ENCODE peak calls at places on chromosomes 13 and 19, in four cellular contexts. N is brain microvascular endothelial cell, Z is HL-60, J is B cell. M is an unnamed sample.

GRCh38 chr13:43235028-43235427 is 211.6 kb downstream of the DNAJC15 start:
- DNase-seq in N (no peak), Z (no peak), J (no peak), M (no peak)

GRCh38 chr13:101700598-101700997 is 248.1 kb downstream of the ITGBL1 start:
- DNase-seq in N (peak), Z (no peak), J (no peak), M (no peak)

GRCh38 chr19:658916-659839 is 3.8 kb downstream of the RNF126 start:
- DNase-seq in N (peak), Z (no peak), J (no peak), M (no peak)

GRCh38 chr19:57803594-57804325 is 11.0 kb downstream of the ZNF552 start:
- DNase-seq in N (peak), Z (no peak), J (no peak), M (peak)

GRCh38 chr19:3698386-3698950 is 1.8 kb downstream of the PIP5K1C start:
- DNase-seq in N (no peak), Z (no peak), J (peak), M (no peak)

GRCh38 chr13:84574851-84575250 is 692.6 kb upstream of the SLITRK1 start:
- DNase-seq in N (peak), Z (no peak), J (no peak), M (no peak)

GRCh38 chr13:22187329-22187728 is 516.5 kb downstream of the FGF9 start:
- DNase-seq in N (no peak), Z (no peak), J (no peak), M (no peak)

GRCh38 chr19:53795019-53795418 is 29.1 kb downstream of the NLRP12 start:
- DNase-seq in N (no peak), Z (no peak), J (no peak), M (no peak)

GRCh38 chr19:48059331-48059730 is 15.5 kb upstream of the CABP5 start:
- DNase-seq in N (no peak), Z (no peak), J (no peak), M (no peak)

GRCh38 chr13:63184693-63185092 is 1769.0 kb upstream of the PCDH20 start:
- DNase-seq in N (peak), Z (no peak), J (no peak), M (peak)

GRCh38 chr13:60617863-60618733 is 221.1 kb downstream of the TDRD3 start:
- DNase-seq in N (peak), Z (no peak), J (no peak), M (no peak)

GRCh38 chr13:112648101-112648500 is 41.7 kb upstream of the ATP11A start:
- DNase-seq in N (no peak), Z (no peak), J (no peak), M (no peak)

GRCh38 chr13:32390048-32390447 is 37.9 kb downstream of the N4BP2L1 start:
- DNase-seq in N (no peak), Z (no peak), J (no peak), M (no peak)

DNA sequence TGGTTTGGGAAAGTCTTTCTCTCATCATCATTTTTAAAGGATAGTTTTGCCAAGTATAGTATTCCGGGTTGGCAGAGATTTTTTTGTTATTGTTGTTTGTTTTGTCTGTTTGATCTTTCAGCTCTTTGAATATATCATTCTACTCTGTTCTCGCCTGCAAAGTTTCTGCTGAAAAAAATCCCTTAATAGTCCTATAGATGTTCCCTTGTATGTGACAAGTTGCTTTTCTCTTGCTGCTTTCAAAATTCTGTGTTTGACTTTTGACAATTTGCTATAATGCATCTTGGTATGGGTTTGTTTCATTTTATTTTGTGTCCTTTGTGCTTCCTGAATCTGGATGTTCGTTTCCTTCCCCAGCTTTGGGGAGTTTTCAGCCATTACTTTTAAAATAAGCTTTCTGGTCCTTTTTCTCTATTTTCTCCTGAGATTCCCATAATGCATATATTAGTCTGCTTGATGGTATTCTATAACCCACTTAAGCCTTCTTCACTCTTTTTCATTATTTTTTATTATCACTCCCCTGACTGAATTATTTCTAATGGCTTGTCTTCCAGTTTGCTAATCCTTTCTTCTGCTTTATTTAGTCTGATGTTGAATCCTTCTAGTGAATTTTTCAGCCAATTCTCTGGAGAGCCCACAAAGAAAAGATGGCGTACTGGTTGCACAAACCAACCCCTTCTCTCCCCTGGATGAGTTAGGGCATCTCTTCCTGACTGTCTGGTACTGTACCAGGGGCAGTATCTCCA is 14.6 kb downstream of the ZNF569 start:
- DNase-seq in N (no peak), Z (no peak), J (no peak), M (no peak)
- TF ChIP-seq CTCF in N (no peak), Z (no peak), J (no peak), M (no peak)

GRCh38 chr19:6709549-6709948 is 10.9 kb downstream of the C3 start:
- DNase-seq in N (no peak), Z (no peak), J (no peak), M (no peak)

GRCh38 chr19:6711078-6711361 is 9.4 kb downstream of the C3 start:
- DNase-seq in N (no peak), Z (no peak), J (no peak), M (no peak)

GRCh38 chr19:6711605-6712004 is 8.8 kb downstream of the C3 start:
- DNase-seq in N (no peak), Z (no peak), J (no peak), M (no peak)

GRCh38 chr19:6712231-6712630 is 8.2 kb downstream of the C3 start:
- DNase-seq in N (no peak), Z (no peak), J (no peak), M (no peak)

GRCh38 chr19:6710273-6711077 is 10.0 kb downstream of the C3 start:
- DNase-seq in N (no peak), Z (no peak), J (no peak), M (no peak)
- TF ChIP-seq CTCF in N (no peak), Z (no peak), J (peak), M (no peak)

GRCh38 chr19:35615036-35615435 is 2.5 kb downstream of the HAUS5 start:
- DNase-seq in N (no peak), Z (no peak), J (no peak), M (no peak)

GRCh38 chr19:35613574-35613973 is 1.0 kb downstream of the HAUS5 start:
- DNase-seq in N (no peak), Z (no peak), J (no peak), M (no peak)

GRCh38 chr19:35612224-35612558 is 344 bp upstream of the HAUS5 start:
- DNase-seq in N (no peak), Z (no peak), J (no peak), M (no peak)

GRCh38 chr19:35609881-35610353 is 2.6 kb upstream of the HAUS5 start:
- DNase-seq in N (no peak), Z (no peak), J (peak), M (no peak)

GRCh38 chr19:35612559-35613321 is at the start of gene HAUS5:
- DNase-seq in N (peak), Z (peak), J (peak), M (peak)
- TF ChIP-seq CTCF in N (no peak), Z (no peak), J (no peak), M (no peak)

GRCh38 chr13:24742294-24742693 is 21.7 kb upstream of the RNF17 start:
- DNase-seq in N (no peak), Z (no peak), J (no peak), M (no peak)

GRCh38 chr13:24742986-24743385 is 21.0 kb upstream of the RNF17 start:
- DNase-seq in N (no peak), Z (no peak), J (no peak), M (no peak)

GRCh38 chr13:24741791-24742190 is 22.2 kb upstream of the RNF17 start:
- DNase-seq in N (no peak), Z (no peak), J (no peak), M (no peak)

GRCh38 chr13:24740014-24740890 is 23.7 kb upstream of the RNF17 start:
- DNase-seq in N (no peak), Z (no peak), J (no peak), M (no peak)

DNA sequence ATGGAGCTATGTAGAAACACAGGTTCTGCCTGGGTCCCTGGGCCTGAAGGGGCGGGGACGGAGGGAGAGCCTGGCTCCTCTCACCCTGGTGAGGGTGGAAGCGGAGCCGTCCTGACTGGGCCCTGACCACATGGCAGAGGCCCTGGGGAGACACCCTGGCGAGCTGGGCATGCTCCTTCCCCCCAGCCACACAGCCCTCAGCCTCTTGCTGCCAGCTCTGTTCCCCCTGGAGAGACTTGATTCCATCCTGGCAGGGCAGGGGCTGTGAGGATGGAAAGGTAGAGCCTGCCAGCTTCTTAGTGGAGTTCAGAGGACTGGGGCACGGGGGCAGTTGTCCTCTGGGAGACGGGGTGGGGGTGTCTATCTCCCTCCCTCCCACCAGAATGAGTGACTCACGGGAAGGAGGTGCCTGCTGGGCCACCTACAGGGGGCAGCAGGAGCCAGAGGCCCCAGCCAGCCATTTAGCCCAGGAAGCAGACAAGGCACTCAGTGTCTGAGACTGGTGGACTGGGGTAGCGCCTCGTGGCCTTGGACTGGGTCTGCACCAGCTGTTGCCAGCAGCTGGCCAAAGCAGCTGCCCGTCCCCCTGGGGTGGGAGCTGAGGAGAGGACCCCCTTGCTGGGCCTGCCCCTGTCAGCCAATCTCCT is 22.8 kb upstream of the RNF17 start:
- DNase-seq in N (no peak), Z (no peak), J (no peak), M (no peak)
- TF ChIP-seq CTCF in N (peak), Z (peak), J (no peak), M (peak)

M was measured in Caco-2.